ENCODE peak calls at places on chromosomes 3 and 15, in six cellular contexts. X is left ventricle myocardium inferior, C is tibial nerve, A is aorta, Z is PC-9, K is mesenchymal stem cell. Q is an unnamed sample.

GRCh38 chr3:175432338-175433025 is 573.3 kb downstream of the NAALADL2 start:
- DNase-seq in X (no peak), C (no peak), A (no peak), Z (no peak), K (peak), Q (no peak)

GRCh38 chr3:192921793-192922192 is 4.1 kb upstream of the MB21D2 start:
- DNase-seq in X (no peak), C (no peak), A (no peak), Z (no peak), K (no peak), Q (no peak)

GRCh38 chr15:30859091-30859874 is 44.4 kb upstream of the FAN1 start:
- DNase-seq in X (no peak), C (no peak), A (no peak), Z (no peak), K (peak), Q (no peak)

GRCh38 chr3:6091262-6091661 is 769.7 kb upstream of the GRM7 start:
- DNase-seq in X (no peak), C (no peak), A (no peak), Z (no peak), K (no peak), Q (no peak)

GRCh38 chr15:83248151-83248851 is 36.2 kb downstream of the BNC1 start:
- DNase-seq in X (no peak), C (peak), A (no peak), Z (peak), K (peak), Q (no peak)

GRCh38 chr15:25061808-25062550 is 107.2 kb downstream of the SNRPN start:
- DNase-seq in X (no peak), C (no peak), A (peak), Z (no peak), K (no peak), Q (no peak)

GRCh38 chr3:51176923-51177322 is 208.2 kb upstream of the MANF start:
- DNase-seq in X (no peak), C (no peak), A (no peak), Z (no peak), K (no peak), Q (no peak)

GRCh38 chr3:158680861-158681260 is 8.4 kb upstream of the LXN start:
- DNase-seq in X (no peak), C (no peak), A (no peak), Z (no peak), K (no peak), Q (no peak)

GRCh38 chr3:109265300-109265699 is 51.0 kb downstream of the DPPA2 start:
- DNase-seq in X (no peak), C (no peak), A (no peak), Z (no peak), K (peak), Q (no peak)

GRCh38 chr15:59170295-59170881 is 36.3 kb upstream of the LDHAL6B start:
- DNase-seq in X (no peak), C (peak), A (peak), Z (peak), K (peak), Q (peak)

GRCh38 chr3:129602730-129603560 is 3.5 kb downstream of the PLXND1 start:
- DNase-seq in X (peak), C (peak), A (peak), Z (peak), K (peak), Q (no peak)

GRCh38 chr3:28556195-28556594 is 207.6 kb upstream of the AZI2 start:
- DNase-seq in X (no peak), C (no peak), A (no peak), Z (no peak), K (no peak), Q (no peak)

GRCh38 chr3:79551997-79552396 is 215.8 kb downstream of the ROBO1 start:
- DNase-seq in X (no peak), C (no peak), A (no peak), Z (no peak), K (no peak), Q (no peak)

GRCh38 chr3:172698650-172699049 is 12.2 kb downstream of the NCEH1 start:
- DNase-seq in X (no peak), C (peak), A (no peak), Z (no peak), K (no peak), Q (no peak)

GRCh38 chr15:42832577-42832976 is 88.0 kb downstream of the TTBK2 start:
- DNase-seq in X (no peak), C (no peak), A (no peak), Z (peak), K (peak), Q (peak)

GRCh38 chr3:135145581-135145980 is 350.5 kb downstream of the EPHB1 start:
- DNase-seq in X (no peak), C (no peak), A (no peak), Z (no peak), K (no peak), Q (no peak)

GRCh38 chr3:82641701-82642100 is 880.3 kb upstream of the GBE1 start:
- DNase-seq in X (no peak), C (no peak), A (no peak), Z (no peak), K (no peak), Q (peak)

GRCh38 chr15:66007663-66008262 is 138.5 kb downstream of the RAB11A start:
- DNase-seq in X (no peak), C (no peak), A (no peak), Z (no peak), K (no peak), Q (no peak)

GRCh38 chr3:113439576-113439975 is 1.7 kb downstream of the CFAP44 start:
- DNase-seq in X (no peak), C (no peak), A (no peak), Z (no peak), K (no peak), Q (no peak)

GRCh38 chr15:64942356-64942755 is 30.7 kb downstream of the ANKDD1A start:
- DNase-seq in X (no peak), C (peak), A (no peak), Z (no peak), K (no peak), Q (no peak)

GRCh38 chr3:100988080-100988479 is 5.1 kb downstream of the ABI3BP start:
- DNase-seq in X (no peak), C (no peak), A (no peak), Z (peak), K (no peak), Q (no peak)

GRCh38 chr15:31442203-31443090 is 115.8 kb downstream of the KLF13 start:
- DNase-seq in X (no peak), C (no peak), A (no peak), Z (no peak), K (peak), Q (peak)

GRCh38 chr3:190269096-190269495 is 53.1 kb downstream of the CLDN1 start:
- DNase-seq in X (no peak), C (no peak), A (no peak), Z (no peak), K (no peak), Q (no peak)

GRCh38 chr3:108031893-108032292 is 58.9 kb downstream of the CD47 start:
- DNase-seq in X (no peak), C (no peak), A (no peak), Z (no peak), K (peak), Q (peak)

GRCh38 chr3:28243424-28244106 is 2.1 kb downstream of the CMC1 start:
- DNase-seq in X (no peak), C (no peak), A (no peak), Z (no peak), K (no peak), Q (no peak)

GRCh38 chr3:61828158-61828874 is 266.9 kb downstream of the PTPRG start:
- DNase-seq in X (no peak), C (no peak), A (no peak), Z (no peak), K (no peak), Q (no peak)

GRCh38 chr3:43723121-43723734 is 32.5 kb downstream of the ABHD5 start:
- DNase-seq in X (no peak), C (no peak), A (no peak), Z (peak), K (no peak), Q (no peak)

GRCh38 chr15:42088801-42089640 is 5.3 kb downstream of the PLA2G4D start:
- DNase-seq in X (no peak), C (no peak), A (no peak), Z (no peak), K (no peak), Q (no peak)

GRCh38 chr3:25009665-25010064 is 418.4 kb upstream of the RARB start:
- DNase-seq in X (no peak), C (no peak), A (no peak), Z (no peak), K (no peak), Q (no peak)

GRCh38 chr3:161057518-161057917 is 47.6 kb downstream of the B3GALNT1 start:
- DNase-seq in X (no peak), C (no peak), A (no peak), Z (no peak), K (no peak), Q (no peak)

DNA sequence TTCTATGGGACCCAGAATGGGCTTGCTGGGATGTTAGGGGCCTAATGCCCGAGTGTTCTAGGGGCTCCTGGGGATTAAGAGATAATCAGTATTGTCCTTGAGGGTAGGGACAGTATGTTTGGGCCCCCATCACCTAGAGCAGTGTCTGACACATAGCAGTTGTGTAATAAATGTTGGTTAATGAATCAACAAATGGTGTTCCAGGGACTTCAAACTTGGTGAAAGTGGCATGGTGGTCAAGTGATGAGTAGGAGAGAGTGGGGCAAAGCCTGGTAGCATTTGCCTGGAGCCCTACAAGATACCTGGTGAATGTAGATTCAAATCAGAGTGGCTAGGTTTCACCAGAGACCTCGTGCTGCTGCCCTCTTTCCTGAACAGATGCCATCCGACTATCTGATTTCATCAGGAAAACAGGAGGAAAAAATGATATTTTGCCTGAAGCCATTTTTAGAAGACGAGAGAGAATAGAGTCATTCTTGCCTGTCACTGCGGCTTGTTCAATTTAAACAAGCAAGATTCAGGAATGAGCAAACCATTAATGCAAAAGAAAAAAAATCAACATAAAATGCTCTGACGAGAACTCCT is 117.3 kb downstream of the RPL22L1 start:
- DNase-seq in X (no peak), C (no peak), A (no peak), Z (no peak), K (peak), Q (no peak)
- H3K27ac ChIP-seq in X (no peak), C (peak), A (no peak), Z (peak), K (peak), Q (peak)

GRCh38 chr3:4289044-4289443 is 14.1 kb upstream of the SETMAR start:
- DNase-seq in X (no peak), C (no peak), A (no peak), Z (no peak), K (no peak), Q (no peak)
- H3K27ac ChIP-seq in X (no peak), C (no peak), A (no peak), Z (no peak), K (no peak), Q (no peak)

DNA sequence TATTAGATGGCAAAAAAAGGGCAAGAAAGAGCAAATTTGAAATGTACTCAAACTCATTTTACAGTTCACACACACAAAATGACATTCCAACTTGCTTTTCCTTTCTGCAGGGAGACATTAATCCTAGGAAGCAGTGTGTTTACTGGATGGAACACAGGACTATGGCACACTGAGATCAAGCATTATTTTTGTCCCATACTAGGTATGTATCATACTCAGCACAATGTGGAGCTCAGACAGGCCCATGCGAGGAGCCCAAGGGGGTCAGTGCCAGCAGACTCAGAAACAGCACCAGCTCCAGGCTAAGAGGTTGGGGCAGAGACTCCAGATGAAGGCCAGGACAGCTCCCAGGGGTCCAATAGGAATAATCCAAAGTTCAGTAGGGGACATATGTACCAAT is 30.8 kb upstream of the SLC35G2 start:
- DNase-seq in X (no peak), C (no peak), A (no peak), Z (no peak), K (no peak), Q (no peak)
- H3K27ac ChIP-seq in X (no peak), C (no peak), A (no peak), Z (no peak), K (no peak), Q (no peak)

GRCh38 chr3:127427666-127428065 is 139.8 kb upstream of the PRR20G start:
- DNase-seq in X (no peak), C (no peak), A (no peak), Z (no peak), K (no peak), Q (no peak)
- H3K27ac ChIP-seq in X (no peak), C (no peak), A (no peak), Z (no peak), K (no peak), Q (no peak)

GRCh38 chr3:177826253-177826652 is 629.0 kb upstream of the TBL1XR1 start:
- DNase-seq in X (no peak), C (no peak), A (no peak), Z (no peak), K (no peak), Q (no peak)
- H3K27ac ChIP-seq in X (no peak), C (no peak), A (no peak), Z (peak), K (no peak), Q (no peak)

GRCh38 chr15:76162784-76163428 is 103.1 kb downstream of the TMEM266 start:
- DNase-seq in X (no peak), C (no peak), A (no peak), Z (no peak), K (no peak), Q (no peak)
- H3K27ac ChIP-seq in X (peak), C (no peak), A (no peak), Z (no peak), K (no peak), Q (no peak)

GRCh38 chr3:11769704-11770103 is 77.0 kb downstream of the TAMM41 start:
- DNase-seq in X (no peak), C (no peak), A (no peak), Z (no peak), K (no peak), Q (no peak)
- H3K27ac ChIP-seq in X (no peak), C (no peak), A (no peak), Z (peak), K (no peak), Q (peak)

DNA sequence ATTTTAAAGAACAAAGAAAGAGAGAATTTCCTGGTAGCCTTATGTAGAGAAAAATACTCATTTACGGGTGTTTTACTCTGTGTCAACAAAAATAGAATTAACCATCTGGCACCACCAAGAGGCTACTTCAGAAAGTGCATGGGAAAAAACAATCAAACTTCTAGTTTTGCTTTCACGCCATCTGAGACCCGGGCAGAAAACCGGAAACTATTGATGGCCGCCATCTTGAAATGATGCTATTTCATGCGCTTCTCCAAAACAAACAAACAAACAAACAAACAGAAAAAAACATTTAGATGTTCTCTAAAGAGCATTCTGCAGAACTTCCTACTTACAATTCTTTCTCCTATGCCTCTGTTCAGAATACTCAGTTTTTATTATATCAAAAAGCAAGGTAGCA is 49.4 kb upstream of the SYNPR start:
- DNase-seq in X (no peak), C (peak), A (no peak), Z (no peak), K (peak), Q (no peak)
- H3K27ac ChIP-seq in X (no peak), C (no peak), A (no peak), Z (no peak), K (no peak), Q (no peak)

Q was measured in epithelial cell of prostate.